ENCODE peak calls at places on chromosomes 1 and 21, in nine cellular contexts. V is GM04504; G is neural crest cell; Y is progenitor cell of endocrine pancreas; W is T follicular helper cell; R is activated CD4-positive, CD25-positive, alpha-beta regulatory T cell treated with anti-CD3 and anti-CD28 coated beads, Interleukin-2, amount 50 U/mL, for 16 hours; C is dermis microvascular lymphatic vessel endothelial cell; D is HFF-Myc; N is body of pancreas. H is an unnamed sample.

GRCh38 chr1:16716691-16717173 is 23.6 kb upstream of the RNU1-4 start:
- DNase-seq in D (no peak), C (no peak), G (no peak), N (peak), Y (no peak), W (no peak), R (no peak), V (no peak), H (peak)

GRCh38 chr1:37932759-37933158 is 14.1 kb downstream of the INPP5B start:
- DNase-seq in N (no peak), V (peak), Y (no peak), D (no peak), W (no peak), G (no peak), R (no peak), C (no peak), H (no peak)

GRCh38 chr1:177585492-177586220 is 384.2 kb downstream of the SEC16B start:
- DNase-seq in R (no peak), C (no peak), G (no peak), Y (no peak), N (no peak), D (no peak), V (no peak), W (no peak), H (peak)

GRCh38 chr21:35390013-35390776 is 341.1 kb upstream of the RUNX1 start:
- DNase-seq in C (no peak), D (no peak), V (no peak), R (no peak), G (no peak), Y (no peak), N (no peak), W (no peak), H (peak)

GRCh38 chr1:180940445-180940844 is 27.7 kb downstream of the KIAA1614 start:
- DNase-seq in C (no peak), V (no peak), R (no peak), N (no peak), G (no peak), D (no peak), W (no peak), Y (no peak), H (no peak)

GRCh38 chr21:34793471-34793870 is 124.7 kb downstream of the CLIC6 start:
- DNase-seq in C (no peak), V (no peak), Y (no peak), G (no peak), W (no peak), R (no peak), N (no peak), D (no peak), H (no peak)

GRCh38 chr1:25356441-25356840 is 18.3 kb downstream of the TMEM50A start:
- DNase-seq in W (no peak), N (no peak), R (no peak), G (no peak), C (no peak), Y (no peak), D (no peak), V (no peak), H (no peak)

GRCh38 chr1:12287869-12288268 is 58.0 kb downstream of the VPS13D start:
- DNase-seq in V (no peak), C (no peak), R (no peak), G (no peak), W (no peak), Y (no peak), D (no peak), N (no peak), H (no peak)

GRCh38 chr1:156781585-156782186 is 14.4 kb downstream of the PRCC start:
- DNase-seq in D (no peak), N (no peak), C (no peak), W (no peak), R (no peak), G (no peak), Y (no peak), V (no peak), H (no peak)

GRCh38 chr1:189185077-189185476 is 1292.6 kb downstream of the BRINP3 start:
- DNase-seq in W (no peak), D (no peak), C (no peak), R (no peak), Y (no peak), G (no peak), N (no peak), V (no peak), H (no peak)

GRCh38 chr1:111983500-111983899 is 6.0 kb downstream of the KCND3 start:
- DNase-seq in Y (no peak), C (no peak), N (no peak), W (no peak), V (no peak), G (no peak), R (no peak), D (no peak), H (no peak)

GRCh38 chr21:14591882-14592281 is 45.8 kb upstream of the SAMSN1 start:
- DNase-seq in G (no peak), N (no peak), Y (no peak), D (no peak), R (no peak), C (no peak), W (no peak), V (no peak), H (no peak)

GRCh38 chr1:226990133-226990716 is 50.1 kb downstream of the COQ8A start:
- DNase-seq in Y (no peak), D (no peak), W (no peak), R (peak), C (peak), V (no peak), G (no peak), N (peak), H (peak)

GRCh38 chr1:90391116-90391515 is 326.0 kb downstream of the BARHL2 start:
- DNase-seq in W (no peak), Y (no peak), G (no peak), V (no peak), D (no peak), C (no peak), R (no peak), N (no peak), H (no peak)

GRCh38 chr1:184701821-184702220 is 52.8 kb downstream of the EDEM3 start:
- DNase-seq in C (no peak), Y (no peak), V (no peak), R (no peak), G (no peak), N (no peak), W (no peak), D (no peak), H (no peak)

GRCh38 chr1:56190975-56191768 is 388.2 kb downstream of the PLPP3 start:
- DNase-seq in V (peak), N (no peak), C (no peak), R (no peak), W (no peak), D (no peak), G (no peak), Y (no peak), H (no peak)